ENCODE peak calls at places on chromosomes 11 and 22, in seven cellular contexts. H is fibroblast of lung; S is suprapubic skin; W is CD8-positive, alpha-beta memory T cell; U is GM23338; N is lower lobe of right lung; A is caudate nucleus. X is an unnamed sample.

GRCh38 chr22:40123387-40123786 is 54.3 kb upstream of the TNRC6B start:
- DNase-seq in H (no peak), S (no peak), W (no peak), U (no peak), N (no peak), A (no peak), X (no peak)

GRCh38 chr22:37180531-37181231 is 7.4 kb downstream of the C1QTNF6 start:
- DNase-seq in H (no peak), S (peak), W (no peak), U (no peak), N (peak), A (no peak), X (no peak)

GRCh38 chr11:11555228-11555627 is 66.6 kb downstream of the GALNT18 start:
- DNase-seq in H (no peak), S (no peak), W (no peak), U (no peak), N (peak), A (no peak), X (no peak)

GRCh38 chr11:44681698-44682097 is 45.1 kb upstream of the TSPAN18 start:
- DNase-seq in H (peak), S (no peak), W (no peak), U (no peak), N (no peak), A (no peak), X (no peak)

GRCh38 chr11:15291885-15292284 is 177.2 kb downstream of the INSC start:
- DNase-seq in H (no peak), S (no peak), W (no peak), U (no peak), N (no peak), A (no peak), X (no peak)

GRCh38 chr22:23288301-23289129 is 108.2 kb downstream of the BCR start:
- DNase-seq in H (no peak), S (no peak), W (no peak), U (no peak), N (no peak), A (no peak), X (no peak)

GRCh38 chr11:128422576-128423370 is 164.6 kb downstream of the ETS1 start:
- DNase-seq in H (no peak), S (peak), W (peak), U (no peak), N (peak), A (no peak), X (peak)

GRCh38 chr22:23253475-23254055 is 73.3 kb downstream of the BCR start:
- DNase-seq in H (no peak), S (no peak), W (no peak), U (no peak), N (no peak), A (no peak), X (no peak)

GRCh38 chr11:44729718-44730117 is 3.0 kb downstream of the TSPAN18 start:
- DNase-seq in H (no peak), S (no peak), W (no peak), U (no peak), N (no peak), A (no peak), X (no peak)

GRCh38 chr11:23569134-23569533 is 708.9 kb upstream of the CCDC179 start:
- DNase-seq in H (peak), S (no peak), W (no peak), U (no peak), N (no peak), A (no peak), X (no peak)

GRCh38 chr22:23262474-23263332 is 82.4 kb downstream of the BCR start:
- DNase-seq in H (no peak), S (no peak), W (no peak), U (no peak), N (no peak), A (no peak), X (no peak)

GRCh38 chr22:49705631-49706352 is 121.9 kb downstream of the BRD1 start:
- DNase-seq in H (no peak), S (no peak), W (peak), U (no peak), N (no peak), A (no peak), X (no peak)

GRCh38 chr11:65880844-65881421 is 1.3 kb downstream of the CTSW start:
- DNase-seq in H (no peak), S (no peak), W (no peak), U (no peak), N (peak), A (no peak), X (no peak)

GRCh38 chr11:86934933-86935579 is 20.1 kb downstream of the FZD4 start:
- DNase-seq in H (no peak), S (no peak), W (no peak), U (no peak), N (no peak), A (no peak), X (no peak)

GRCh38 chr11:128956401-128957203 is 13.9 kb upstream of the TP53AIP1 start:
- DNase-seq in H (peak), S (no peak), W (peak), U (peak), N (no peak), A (no peak), X (no peak)

GRCh38 chr11:103170865-103171264 is 61.6 kb downstream of the DYNC2H1 start:
- DNase-seq in H (peak), S (no peak), W (no peak), U (no peak), N (no peak), A (no peak), X (no peak)

GRCh38 chr11:44906641-44907040 is 44.0 kb downstream of the TP53I11 start:
- DNase-seq in H (no peak), S (no peak), W (no peak), U (no peak), N (no peak), A (no peak), X (no peak)

GRCh38 chr11:12643029-12643428 is 31.2 kb upstream of the TEAD1 start:
- DNase-seq in H (no peak), S (no peak), W (no peak), U (no peak), N (no peak), A (no peak), X (no peak)

GRCh38 chr11:117944554-117944953 is 15.4 kb upstream of the TMPRSS13 start:
- DNase-seq in H (no peak), S (no peak), W (no peak), U (no peak), N (no peak), A (no peak), X (no peak)

GRCh38 chr11:96260526-96260925 is 82.5 kb downstream of the MAML2 start:
- DNase-seq in H (no peak), S (no peak), W (no peak), U (no peak), N (no peak), A (no peak), X (no peak)

GRCh38 chr11:73243093-73243485 is 25.0 kb downstream of the P2RY2 start:
- DNase-seq in H (no peak), S (peak), W (no peak), U (no peak), N (no peak), A (no peak), X (no peak)

GRCh38 chr22:31250740-31251330 is 38.7 kb downstream of the LIMK2 start:
- DNase-seq in H (no peak), S (no peak), W (no peak), U (no peak), N (no peak), A (no peak), X (no peak)

GRCh38 chr11:59267196-59267595 is 54.5 kb upstream of the MPEG1 start:
- DNase-seq in H (no peak), S (no peak), W (no peak), U (no peak), N (no peak), A (no peak), X (no peak)

GRCh38 chr22:44050766-44051747 is 27.0 kb downstream of the PARVB start:
- DNase-seq in H (no peak), S (no peak), W (no peak), U (no peak), N (no peak), A (no peak), X (no peak)

GRCh38 chr11:8149726-8150125 is 19.1 kb downstream of the RIC3 start:
- DNase-seq in H (no peak), S (no peak), W (no peak), U (no peak), N (no peak), A (no peak), X (no peak)

GRCh38 chr11:35237860-35238715 is 99.1 kb downstream of the CD44 start:
- DNase-seq in H (peak), S (no peak), W (peak), U (peak), N (no peak), A (no peak), X (no peak)

GRCh38 chr11:9629064-9629463 is 34.8 kb upstream of the SWAP70 start:
- DNase-seq in H (no peak), S (no peak), W (no peak), U (no peak), N (no peak), A (no peak), X (no peak)

GRCh38 chr11:8674859-8675258 is 7.6 kb downstream of the TRIM66 start:
- DNase-seq in H (no peak), S (no peak), W (no peak), U (no peak), N (no peak), A (no peak), X (no peak)

GRCh38 chr11:133175111-133175510 is 357.2 kb downstream of the OPCML start:
- DNase-seq in H (no peak), S (no peak), W (no peak), U (no peak), N (no peak), A (no peak), X (no peak)

GRCh38 chr11:133171374-133171773 is 360.9 kb downstream of the OPCML start:
- DNase-seq in H (no peak), S (no peak), W (no peak), U (no peak), N (no peak), A (no peak), X (no peak)

GRCh38 chr11:133168016-133168415 is 364.3 kb downstream of the OPCML start:
- DNase-seq in H (no peak), S (no peak), W (no peak), U (no peak), N (no peak), A (no peak), X (no peak)

GRCh38 chr11:133174013-133174412 is 358.3 kb downstream of the OPCML start:
- DNase-seq in H (no peak), S (no peak), W (no peak), U (no peak), N (no peak), A (no peak), X (no peak)

DNA sequence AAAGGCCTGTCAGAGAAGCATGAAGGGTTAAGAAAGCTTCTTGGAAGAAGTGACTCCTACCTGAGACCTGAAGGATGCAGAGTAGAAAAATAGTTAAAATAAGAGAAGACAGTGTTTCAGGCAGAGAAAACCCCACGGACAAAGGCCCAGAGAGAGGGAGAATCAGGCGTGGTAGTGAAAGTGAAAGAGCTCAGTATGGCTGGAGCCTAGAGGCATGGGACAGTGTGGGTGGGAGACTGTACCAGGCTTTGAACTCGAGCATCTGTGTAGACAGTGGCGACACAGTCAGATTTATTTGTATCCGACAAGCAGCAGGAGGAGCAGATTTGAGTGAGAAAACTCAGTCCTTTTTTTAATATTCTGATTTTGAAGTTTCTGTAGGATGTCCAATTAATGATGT is 360.0 kb downstream of the OPCML start:
- DNase-seq in H (no peak), S (no peak), W (no peak), U (no peak), N (no peak), A (no peak), X (no peak)
- H3K27ac ChIP-seq in H (no peak), S (no peak), W (no peak), U (no peak), N (no peak), A (no peak), X (no peak)

GRCh38 chr22:19674929-19675253 is 39.4 kb upstream of the SEPTIN5 start:
- DNase-seq in H (no peak), S (no peak), W (no peak), U (no peak), N (no peak), A (no peak), X (no peak)
- H3K27ac ChIP-seq in H (no peak), S (no peak), W (no peak), U (no peak), N (no peak), A (no peak), X (no peak)

GRCh38 chr11:18106688-18107087 is 806 bp upstream of the SAAL1 start:
- DNase-seq in H (peak), S (no peak), W (no peak), U (no peak), N (no peak), A (no peak), X (no peak)

GRCh38 chr11:18108254-18108653 is 2.4 kb upstream of the SAAL1 start:
- DNase-seq in H (no peak), S (no peak), W (no peak), U (no peak), N (no peak), A (no peak), X (no peak)

GRCh38 chr11:18100926-18101656 is 4.8 kb downstream of the SAAL1 start:
- DNase-seq in H (no peak), S (no peak), W (no peak), U (no peak), N (no peak), A (no peak), X (no peak)

GRCh38 chr11:18105802-18106574 is at the start of gene SAAL1:
- DNase-seq in H (peak), S (peak), W (peak), U (peak), N (peak), A (peak), X (peak)

GRCh38 chr11:18105086-18105801 is 638 bp downstream of the SAAL1 start:
- DNase-seq in H (no peak), S (no peak), W (no peak), U (no peak), N (no peak), A (no peak), X (no peak)
- H3K27ac ChIP-seq in H (peak), S (no peak), W (peak), U (no peak), N (peak), A (no peak), X (peak)

GRCh38 chr11:131195801-131196517 is 174.5 kb upstream of the NTM start:
- DNase-seq in H (peak), S (no peak), W (no peak), U (no peak), N (peak), A (no peak), X (no peak)
- H3K27ac ChIP-seq in H (no peak), S (no peak), W (no peak), U (no peak), N (no peak), A (no peak), X (no peak)

GRCh38 chr11:122714021-122714420 is 58.5 kb downstream of the UBASH3B start:
- DNase-seq in H (no peak), S (no peak), W (no peak), U (no peak), N (no peak), A (no peak), X (no peak)
- H3K27ac ChIP-seq in H (no peak), S (no peak), W (no peak), U (no peak), N (no peak), A (no peak), X (no peak)

GRCh38 chr11:2092464-2092910 is 46.7 kb downstream of the IGF2 start:
- DNase-seq in H (no peak), S (no peak), W (no peak), U (no peak), N (no peak), A (no peak), X (no peak)

GRCh38 chr11:2092956-2093412 is 46.2 kb downstream of the IGF2 start:
- DNase-seq in H (peak), S (peak), W (peak), U (no peak), N (peak), A (no peak), X (peak)

GRCh38 chr11:2095198-2095520 is 44.0 kb downstream of the IGF2 start:
- DNase-seq in H (no peak), S (peak), W (no peak), U (no peak), N (no peak), A (no peak), X (no peak)

GRCh38 chr11:2094354-2095197 is 44.6 kb downstream of the IGF2 start:
- DNase-seq in H (no peak), S (peak), W (no peak), U (no peak), N (no peak), A (no peak), X (no peak)

DNA sequence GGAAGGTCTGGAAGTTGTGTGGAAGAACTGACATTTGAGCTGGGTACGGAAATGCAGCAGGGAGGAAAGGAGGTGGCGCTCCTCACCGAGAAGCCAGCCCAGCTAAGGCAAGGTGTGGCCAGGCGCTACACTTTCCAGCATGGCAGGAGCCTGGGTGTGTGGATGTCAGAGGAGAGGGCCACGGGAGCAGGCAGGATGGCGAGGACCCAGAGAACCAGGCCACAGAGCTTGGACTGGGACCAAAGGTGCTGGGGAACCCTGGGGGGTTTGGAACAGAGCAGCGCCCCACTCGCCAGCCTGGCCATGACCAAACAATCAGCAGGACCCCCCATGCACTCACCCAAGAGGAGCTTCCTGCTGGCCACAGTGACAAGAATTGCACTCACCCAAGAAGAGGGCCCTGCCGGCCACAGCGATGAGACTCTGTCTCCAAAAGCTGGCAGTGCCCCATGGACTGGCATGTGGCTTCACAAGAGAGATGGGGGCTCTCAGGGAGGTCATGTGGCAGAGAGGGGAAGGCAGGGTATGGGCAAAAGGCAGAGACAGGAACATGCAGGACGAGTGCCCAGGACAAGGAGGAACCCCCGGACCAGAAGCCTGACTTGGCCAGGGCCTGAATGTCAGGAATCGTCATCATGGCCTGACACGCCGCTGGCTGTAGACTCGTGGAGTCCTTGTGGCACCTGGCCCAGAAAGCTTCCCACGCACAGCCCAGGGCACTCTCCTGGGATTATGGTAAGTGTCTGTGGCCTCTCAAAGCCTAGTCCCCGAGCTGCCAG is 45.4 kb downstream of the IGF2 start:
- DNase-seq in H (no peak), S (peak), W (no peak), U (no peak), N (no peak), A (no peak), X (peak)
- H3K27ac ChIP-seq in H (no peak), S (peak), W (no peak), U (no peak), N (no peak), A (no peak), X (no peak)

GRCh38 chr11:63595296-63595695 is 18.9 kb downstream of the PLAAT3 start:
- DNase-seq in H (no peak), S (peak), W (no peak), U (no peak), N (no peak), A (no peak), X (no peak)
- H3K27ac ChIP-seq in H (no peak), S (no peak), W (no peak), U (no peak), N (no peak), A (peak), X (no peak)